ENCODE peak calls at places on chromosomes 16 and 17, in six cellular contexts. W is fibroblast of villous mesenchyme, U is dorsolateral prefrontal cortex, T is sigmoid colon, P is AG04450, D is OCI-LY7. N is an unnamed sample.

GRCh38 chr17:2965621-2966275 is 97.7 kb downstream of the OR1D5 start:
- DNase-seq in W (peak), U (no peak), T (peak), P (no peak), D (no peak), N (peak)

GRCh38 chr17:47279062-47279801 is 25.6 kb downstream of the ITGB3 start:
- DNase-seq in W (peak), U (no peak), T (peak), P (peak), D (peak), N (peak)

GRCh38 chr16:58644765-58645487 is 15.3 kb upstream of the CNOT1 start:
- DNase-seq in W (no peak), U (no peak), T (no peak), P (no peak), D (no peak), N (peak)

GRCh38 chr16:81602377-81602776 is 157.8 kb downstream of the CMIP start:
- DNase-seq in W (no peak), U (no peak), T (no peak), P (no peak), D (no peak), N (no peak)

GRCh38 chr17:81428521-81428920 is 33.3 kb downstream of the BAHCC1 start:
- DNase-seq in W (no peak), U (no peak), T (no peak), P (no peak), D (no peak), N (no peak)

GRCh38 chr17:74240637-74241036 is 27.3 kb downstream of the TTYH2 start:
- DNase-seq in W (no peak), U (no peak), T (no peak), P (no peak), D (no peak), N (no peak)

GRCh38 chr17:78132767-78133178 is 2.2 kb downstream of the TMC8 start:
- DNase-seq in W (no peak), U (no peak), T (no peak), P (no peak), D (no peak), N (no peak)

GRCh38 chr16:87723224-87723619 is 42.6 kb downstream of the KLHDC4 start:
- DNase-seq in W (peak), U (peak), T (no peak), P (peak), D (peak), N (peak)

GRCh38 chr16:87809150-87809902 is 43.5 kb upstream of the KLHDC4 start:
- DNase-seq in W (peak), U (no peak), T (no peak), P (no peak), D (peak), N (no peak)

GRCh38 chr16:2963074-2963610 is 933 bp upstream of the KREMEN2 start:
- DNase-seq in W (no peak), U (no peak), T (no peak), P (no peak), D (no peak), N (no peak)

GRCh38 chr16:24836836-24837235 is 8.9 kb upstream of the SLC5A11 start:
- DNase-seq in W (no peak), U (no peak), T (peak), P (no peak), D (no peak), N (no peak)

GRCh38 chr16:24833352-24833751 is 12.4 kb upstream of the SLC5A11 start:
- DNase-seq in W (no peak), U (no peak), T (peak), P (no peak), D (no peak), N (no peak)

GRCh38 chr16:24838554-24839266 is 7.1 kb upstream of the SLC5A11 start:
- DNase-seq in W (peak), U (peak), T (no peak), P (no peak), D (no peak), N (peak)

GRCh38 chr16:24837969-24838368 is 7.8 kb upstream of the SLC5A11 start:
- DNase-seq in W (no peak), U (no peak), T (no peak), P (no peak), D (no peak), N (no peak)

GRCh38 chr16:24834459-24835335 is 11.1 kb upstream of the SLC5A11 start:
- DNase-seq in W (peak), U (no peak), T (peak), P (no peak), D (peak), N (peak)
- TF ChIP-seq CTCF in W (peak), U (peak), T (peak), P (peak), D (peak), N (peak)

DNA sequence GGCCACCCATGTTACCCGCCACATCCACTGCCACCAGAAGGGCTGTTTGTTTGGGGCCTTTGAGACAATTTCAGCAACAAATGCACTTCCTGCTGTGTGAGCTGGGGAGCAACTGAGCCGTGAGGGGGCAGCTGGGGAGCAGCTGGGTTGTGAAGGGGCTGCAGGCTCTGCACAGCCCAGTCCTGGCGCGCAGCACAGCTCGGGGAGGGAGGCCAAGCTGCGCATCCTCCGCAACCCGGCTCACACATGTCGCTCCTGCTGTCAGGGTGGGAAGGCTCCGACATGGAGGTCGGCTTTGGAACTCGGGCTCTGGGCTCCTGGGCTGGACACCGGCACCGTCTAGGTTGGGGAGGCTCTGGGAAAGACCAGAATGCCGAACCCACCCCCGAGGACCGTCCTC is 53.6 kb downstream of the CBFA2T3 start:
- DNase-seq in W (no peak), U (no peak), T (no peak), P (no peak), D (no peak), N (no peak)
- H3K4me3 ChIP-seq in W (no peak), U (no peak), T (no peak), P (no peak), D (no peak), N (no peak)

GRCh38 chr16:19068237-19068815 is 912 bp downstream of the COQ7 start:
- DNase-seq in W (no peak), U (no peak), T (no peak), P (no peak), D (peak), N (no peak)

GRCh38 chr16:19073863-19074262 is 6.4 kb downstream of the COQ7 start:
- DNase-seq in W (no peak), U (no peak), T (no peak), P (no peak), D (no peak), N (no peak)

GRCh38 chr16:19073344-19073743 is 5.9 kb downstream of the COQ7 start:
- DNase-seq in W (no peak), U (no peak), T (no peak), P (no peak), D (no peak), N (no peak)

GRCh38 chr16:19075511-19075910 is 8.1 kb downstream of the COQ7 start:
- DNase-seq in W (no peak), U (no peak), T (no peak), P (no peak), D (no peak), N (no peak)

DNA sequence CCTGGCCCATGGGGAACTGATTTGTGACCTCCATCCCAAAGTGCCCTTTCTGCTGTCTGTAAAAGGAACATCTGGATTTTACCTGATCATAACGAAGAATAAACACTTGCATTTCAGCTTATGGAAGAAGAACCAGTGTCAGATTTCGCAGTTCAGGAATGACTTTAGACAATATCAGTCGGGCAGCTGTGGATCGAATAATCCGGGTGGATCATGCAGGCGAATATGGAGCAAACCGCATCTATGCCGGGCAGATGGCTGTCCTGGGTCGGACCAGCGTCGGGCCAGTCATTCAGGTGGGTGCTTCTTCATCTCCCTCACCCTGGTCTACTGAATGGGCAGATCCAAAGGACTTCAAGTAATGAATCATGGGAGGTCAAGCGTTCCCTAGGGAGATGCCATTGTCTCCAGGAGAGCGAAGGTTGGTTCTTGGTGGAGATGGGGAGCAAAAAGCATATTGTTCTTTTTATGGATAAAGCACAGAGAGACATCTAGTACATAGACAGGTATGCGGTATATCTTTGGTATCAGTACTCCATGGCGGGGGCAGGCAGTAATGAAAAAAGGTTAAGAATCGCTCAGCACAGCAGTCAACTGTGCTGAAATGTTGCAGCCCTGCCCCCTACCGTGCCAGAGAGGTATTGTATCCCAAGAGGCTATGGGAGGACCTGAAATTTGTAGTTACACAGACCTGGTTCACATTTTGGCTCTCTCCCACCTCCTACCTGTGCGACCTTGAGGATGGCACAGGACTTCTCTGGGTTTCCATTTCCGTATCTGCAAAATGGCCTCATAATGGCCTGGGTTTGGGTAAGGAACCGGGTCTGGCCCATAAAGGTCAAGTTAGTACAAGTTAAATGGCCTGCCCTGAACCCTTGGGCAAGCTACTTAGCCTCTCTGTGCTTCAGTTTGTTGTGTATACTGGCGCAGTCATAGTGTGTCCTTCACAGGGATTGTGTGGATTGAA is 4.7 kb downstream of the COQ7 start:
- DNase-seq in W (peak), U (peak), T (no peak), P (no peak), D (peak), N (peak)
- TF ChIP-seq CTCF in W (peak), U (peak), T (peak), P (peak), D (peak), N (peak)

GRCh38 chr16:54933281-54934150 is 2.9 kb downstream of the IRX5 start:
- DNase-seq in W (no peak), U (no peak), T (no peak), P (no peak), D (no peak), N (peak)

GRCh38 chr16:54936979-54937672 is 6.5 kb downstream of the IRX5 start:
- DNase-seq in W (no peak), U (no peak), T (no peak), P (no peak), D (no peak), N (peak)

GRCh38 chr16:54934536-54935410 is 4.1 kb downstream of the IRX5 start:
- DNase-seq in W (no peak), U (no peak), T (no peak), P (no peak), D (no peak), N (peak)

GRCh38 chr16:54936086-54936978 is 5.7 kb downstream of the IRX5 start:
- DNase-seq in W (peak), U (no peak), T (no peak), P (no peak), D (no peak), N (peak)

GRCh38 chr16:54935411-54936085 is 4.9 kb downstream of the IRX5 start:
- DNase-seq in W (no peak), U (no peak), T (no peak), P (no peak), D (no peak), N (peak)
- H3K4me3 ChIP-seq in W (no peak), U (no peak), T (no peak), P (no peak), D (no peak), N (peak)

GRCh38 chr17:68539536-68540469 is 27.6 kb downstream of the PRKAR1A start:
- DNase-seq in W (peak), U (no peak), T (no peak), P (no peak), D (peak), N (peak)
- TF ChIP-seq CTCF in W (peak), U (no peak), T (no peak), P (peak), D (peak), N (peak)

GRCh38 chr16:85750827-85751641 is at the start of gene C16orf74:
- DNase-seq in W (peak), U (no peak), T (no peak), P (no peak), D (peak), N (peak)

GRCh38 chr16:85751665-85752501 is 987 bp upstream of the C16orf74 start:
- DNase-seq in W (no peak), U (no peak), T (no peak), P (no peak), D (peak), N (peak)

GRCh38 chr16:85746431-85747227 is 4.3 kb downstream of the C16orf74 start:
- DNase-seq in W (no peak), U (no peak), T (no peak), P (no peak), D (peak), N (peak)

GRCh38 chr16:85750021-85750826 is 672 bp downstream of the C16orf74 start:
- DNase-seq in W (peak), U (no peak), T (no peak), P (no peak), D (peak), N (peak)

DNA sequence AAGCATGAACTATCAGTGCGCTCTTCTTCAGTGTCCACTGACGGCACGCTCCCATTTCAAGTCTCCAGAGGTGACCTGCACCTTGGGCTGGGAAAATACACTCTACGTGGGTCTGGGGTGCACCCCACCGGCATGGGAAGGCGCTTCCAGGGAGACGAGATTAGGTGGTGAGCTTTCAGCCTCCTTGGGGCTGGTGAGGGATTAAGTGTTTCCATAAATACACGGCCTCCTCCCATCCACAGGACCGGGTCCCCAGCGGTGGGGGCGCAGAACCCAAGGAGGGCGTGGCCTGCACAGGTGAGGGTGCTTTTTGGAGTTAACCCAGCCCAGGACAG is 1.2 kb downstream of the C16orf74 start:
- DNase-seq in W (no peak), U (no peak), T (no peak), P (no peak), D (no peak), N (no peak)
- H3K4me3 ChIP-seq in W (peak), U (no peak), T (peak), P (peak), D (no peak), N (peak)

GRCh38 chr17:61005358-61005757 is 327.7 kb downstream of the BCAS3 start:
- DNase-seq in W (peak), U (no peak), T (no peak), P (no peak), D (no peak), N (no peak)

GRCh38 chr17:61002316-61002736 is 324.7 kb downstream of the BCAS3 start:
- DNase-seq in W (peak), U (no peak), T (no peak), P (peak), D (peak), N (peak)

DNA sequence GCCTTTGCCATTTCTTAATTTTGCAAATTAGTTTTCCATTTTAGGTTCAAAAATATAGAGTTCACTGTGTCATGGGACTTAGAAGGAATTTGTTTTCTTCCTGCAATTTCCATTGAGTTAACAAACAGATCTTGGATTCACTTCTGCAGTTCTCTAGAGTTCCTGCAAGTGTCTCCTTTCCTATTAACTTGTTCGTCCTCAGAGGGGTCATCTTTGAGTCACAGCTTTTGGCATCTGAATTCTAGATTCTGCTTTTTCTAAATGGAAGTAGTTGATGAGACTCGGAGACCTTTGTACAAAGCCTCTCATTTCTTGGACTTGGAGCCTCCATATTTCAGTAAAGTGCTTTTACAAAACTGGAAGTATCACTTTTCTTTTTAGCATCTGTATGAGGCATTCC is 323.3 kb downstream of the BCAS3 start:
- DNase-seq in W (peak), U (no peak), T (no peak), P (peak), D (no peak), N (peak)
- TF ChIP-seq CTCF in W (peak), U (no peak), T (no peak), P (peak), D (no peak), N (no peak)